ENCODE peak calls at places on chromosomes 4 and X, in ten cellular contexts. One of them, this sample, is unnamed.
A peak's percentile ranks its signal among the peaks of the same experiment; 100 is the strongest.

GRCh38 chr4:102783006-102783405 is 22.2 kb upstream of the MANBA start:
- DNase-seq in upper lobe of left lung: no peak
- DNase-seq in GM12892: no peak
- DNase-seq in prostate gland: no peak
- DNase-seq in stomach: no peak
- DNase-seq in H1: no peak
- DNase-seq in GM12891: no peak
- DNase-seq in GM12878: no peak
- DNase-seq in esophagus muscularis mucosa: no peak
- DNase-seq in transverse colon: no peak
- DNase-seq in this sample: no peak

GRCh38 chr4:17884063-17884462 is 73.3 kb downstream of the NCAPG start:
- DNase-seq in prostate gland: no peak
- DNase-seq in stomach: no peak
- DNase-seq in GM12892: no peak
- DNase-seq in H1: no peak
- DNase-seq in upper lobe of left lung: no peak
- DNase-seq in esophagus muscularis mucosa: no peak
- DNase-seq in GM12891: no peak
- DNase-seq in GM12878: no peak
- DNase-seq in transverse colon: no peak
- DNase-seq in this sample: no peak

GRCh38 chrX:84336646-84337045 is 148.6 kb upstream of the RPS6KA6 start:
- DNase-seq in upper lobe of left lung: no peak
- DNase-seq in GM12878: no peak
- DNase-seq in transverse colon: no peak
- DNase-seq in prostate gland: no peak
- DNase-seq in GM12891: no peak
- DNase-seq in esophagus muscularis mucosa: no peak
- DNase-seq in stomach: no peak
- DNase-seq in GM12892: no peak
- DNase-seq in H1: no peak
- DNase-seq in this sample: no peak

GRCh38 chrX:17020828-17021821 is 74.7 kb downstream of the REPS2 start:
- DNase-seq in prostate gland: no peak
- DNase-seq in GM12878: peak; percentile 9
- DNase-seq in GM12892: no peak
- DNase-seq in upper lobe of left lung: peak; percentile 19
- DNase-seq in GM12891: no peak
- DNase-seq in stomach: no peak
- DNase-seq in esophagus muscularis mucosa: no peak
- DNase-seq in transverse colon: no peak
- DNase-seq in H1: no peak
- DNase-seq in this sample: no peak

GRCh38 chr4:173227753-173228152 is 59.1 kb downstream of the GALNT7 start:
- DNase-seq in upper lobe of left lung: no peak
- DNase-seq in GM12891: no peak
- DNase-seq in GM12892: no peak
- DNase-seq in prostate gland: no peak
- DNase-seq in H1: no peak
- DNase-seq in GM12878: no peak
- DNase-seq in transverse colon: no peak
- DNase-seq in stomach: no peak
- DNase-seq in esophagus muscularis mucosa: no peak
- DNase-seq in this sample: no peak

GRCh38 chr4:74314944-74315343 is 6.7 kb downstream of the EPGN start:
- DNase-seq in stomach: no peak
- DNase-seq in GM12891: no peak
- DNase-seq in transverse colon: no peak
- DNase-seq in GM12892: no peak
- DNase-seq in GM12878: no peak
- DNase-seq in esophagus muscularis mucosa: no peak
- DNase-seq in upper lobe of left lung: no peak
- DNase-seq in prostate gland: no peak
- DNase-seq in H1: no peak
- DNase-seq in this sample: no peak

GRCh38 chr4:82561745-82562552 is at the start of gene TMEM150C:
- DNase-seq in GM12892: peak; percentile 19
- DNase-seq in GM12891: peak; percentile 21
- DNase-seq in GM12878: no peak
- DNase-seq in stomach: no peak
- DNase-seq in transverse colon: peak; percentile 22
- DNase-seq in prostate gland: peak; percentile 9
- DNase-seq in upper lobe of left lung: peak; percentile 87
- DNase-seq in esophagus muscularis mucosa: peak; percentile 92
- DNase-seq in H1: no peak
- DNase-seq in this sample: no peak

GRCh38 chr4:163193717-163194116 is 27.0 kb upstream of the NAF1 start:
- DNase-seq in GM12878: no peak
- DNase-seq in GM12891: no peak
- DNase-seq in stomach: no peak
- DNase-seq in prostate gland: no peak
- DNase-seq in H1: no peak
- DNase-seq in upper lobe of left lung: no peak
- DNase-seq in esophagus muscularis mucosa: no peak
- DNase-seq in transverse colon: no peak
- DNase-seq in GM12892: no peak
- DNase-seq in this sample: no peak

GRCh38 chr4:74661427-74662171 is 132.7 kb downstream of the BTC start:
- DNase-seq in GM12878: no peak
- DNase-seq in GM12891: no peak
- DNase-seq in stomach: no peak
- DNase-seq in esophagus muscularis mucosa: no peak
- DNase-seq in transverse colon: no peak
- DNase-seq in upper lobe of left lung: no peak
- DNase-seq in GM12892: no peak
- DNase-seq in H1: no peak
- DNase-seq in prostate gland: no peak
- DNase-seq in this sample: no peak

GRCh38 chrX:151759041-151759440 is 24.5 kb downstream of the CNGA2 start:
- DNase-seq in transverse colon: no peak
- DNase-seq in H1: no peak
- DNase-seq in upper lobe of left lung: no peak
- DNase-seq in prostate gland: no peak
- DNase-seq in GM12891: no peak
- DNase-seq in GM12892: no peak
- DNase-seq in esophagus muscularis mucosa: no peak
- DNase-seq in GM12878: no peak
- DNase-seq in stomach: no peak
- DNase-seq in this sample: no peak

GRCh38 chrX:71532078-71532752 is 689 bp upstream of the OGT start:
- DNase-seq in upper lobe of left lung: no peak
- DNase-seq in GM12892: no peak
- DNase-seq in GM12878: no peak
- DNase-seq in GM12891: no peak
- DNase-seq in prostate gland: no peak
- DNase-seq in esophagus muscularis mucosa: no peak
- DNase-seq in transverse colon: peak; percentile 41
- DNase-seq in stomach: no peak
- DNase-seq in H1: no peak
- DNase-seq in this sample: no peak
- TF ChIP-seq POLR2A in upper lobe of left lung: no peak
- TF ChIP-seq POLR2A in GM12892: no peak
- TF ChIP-seq POLR2A in GM12878: no peak
- TF ChIP-seq POLR2A in GM12891: no peak
- TF ChIP-seq POLR2A in prostate gland: no peak
- TF ChIP-seq POLR2A in esophagus muscularis mucosa: no peak
- TF ChIP-seq POLR2A in transverse colon: no peak
- TF ChIP-seq POLR2A in stomach: no peak
- TF ChIP-seq POLR2A in H1: no peak
- TF ChIP-seq POLR2A in this sample: no peak

DNA sequence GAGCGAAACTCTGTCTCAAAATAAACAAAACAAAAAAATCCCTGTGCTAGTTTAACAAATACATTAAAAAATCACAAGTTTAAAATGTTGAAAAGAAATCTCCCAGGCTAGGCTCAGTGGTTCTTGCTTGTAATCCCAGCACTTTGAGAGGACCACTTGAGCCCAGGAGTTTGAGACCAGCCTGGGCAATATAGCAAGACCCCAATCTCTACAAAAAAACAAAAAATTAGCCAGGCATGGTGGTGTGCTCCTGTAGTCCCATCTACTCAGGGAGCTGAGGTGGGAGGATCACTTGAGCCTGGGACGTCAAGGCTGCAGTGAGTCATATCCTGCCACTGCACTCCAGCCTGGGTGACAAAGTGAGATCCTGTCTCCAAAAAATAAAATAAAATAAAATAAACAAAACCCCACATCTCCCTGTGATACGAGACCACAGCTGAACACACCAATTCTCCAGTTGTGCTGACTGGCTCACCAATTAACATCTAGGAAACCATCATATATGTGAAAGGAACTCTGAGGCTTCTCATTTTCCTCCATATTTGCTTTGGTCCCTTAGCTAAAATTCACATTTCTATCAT is 7.3 kb downstream of the RPS4X start:
- DNase-seq in GM12892: no peak
- DNase-seq in H1: no peak
- DNase-seq in stomach: no peak
- DNase-seq in esophagus muscularis mucosa: no peak
- DNase-seq in upper lobe of left lung: no peak
- DNase-seq in GM12878: no peak
- DNase-seq in transverse colon: no peak
- DNase-seq in prostate gland: no peak
- DNase-seq in GM12891: no peak
- DNase-seq in this sample: no peak
- TF ChIP-seq POLR2AphosphoS5 in GM12892: no peak
- TF ChIP-seq POLR2AphosphoS5 in H1: no peak
- TF ChIP-seq POLR2AphosphoS5 in stomach: no peak
- TF ChIP-seq POLR2AphosphoS5 in esophagus muscularis mucosa: no peak
- TF ChIP-seq POLR2AphosphoS5 in upper lobe of left lung: no peak
- TF ChIP-seq POLR2AphosphoS5 in GM12878: no peak
- TF ChIP-seq POLR2AphosphoS5 in transverse colon: no peak
- TF ChIP-seq POLR2AphosphoS5 in prostate gland: no peak
- TF ChIP-seq POLR2AphosphoS5 in GM12891: no peak
- TF ChIP-seq POLR2AphosphoS5 in this sample: no peak

DNA sequence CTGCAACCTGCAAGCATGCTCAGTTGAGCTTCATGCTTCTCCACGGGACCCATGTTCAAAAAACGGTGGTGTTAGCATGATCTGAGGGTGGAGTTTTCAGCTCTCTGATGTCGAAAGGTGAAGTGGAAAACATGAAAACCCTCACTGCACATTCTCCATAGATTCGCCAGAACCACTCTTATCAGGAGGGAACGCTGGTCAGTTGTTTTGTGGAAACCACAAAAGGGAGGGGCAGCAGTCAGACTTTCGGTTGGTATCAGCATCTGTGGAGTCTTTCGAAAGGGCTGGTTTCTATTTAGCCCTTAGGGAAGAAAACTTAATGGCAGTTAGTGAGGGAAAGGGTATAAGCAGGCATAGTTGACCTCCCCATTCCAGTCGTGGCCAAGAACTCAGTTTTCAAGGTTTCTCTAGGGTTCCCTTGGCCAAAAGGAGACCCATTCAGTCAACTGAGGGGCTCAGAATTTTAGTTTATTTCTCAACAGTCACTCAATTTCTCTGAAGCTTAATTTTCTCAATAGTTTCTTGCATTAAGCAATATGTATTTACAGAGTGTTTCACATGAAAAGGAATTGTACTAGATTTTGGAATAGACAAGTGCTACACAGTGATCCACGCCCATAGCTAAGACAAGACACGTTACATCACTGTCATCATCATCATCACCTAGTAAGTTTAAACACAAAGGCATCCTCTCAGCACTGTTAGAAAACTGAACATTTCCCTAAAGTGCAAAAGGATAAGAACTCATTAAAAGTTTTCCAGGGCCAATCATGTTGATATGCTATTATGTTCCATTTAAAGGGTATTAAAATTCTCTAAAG is 12.4 kb downstream of the PPA2 start:
- DNase-seq in upper lobe of left lung: no peak
- DNase-seq in prostate gland: no peak
- DNase-seq in GM12892: no peak
- DNase-seq in GM12878: no peak
- DNase-seq in esophagus muscularis mucosa: no peak
- DNase-seq in transverse colon: no peak
- DNase-seq in GM12891: no peak
- DNase-seq in stomach: peak; percentile 42
- DNase-seq in H1: no peak
- DNase-seq in this sample: no peak
- TF ChIP-seq POLR2A in upper lobe of left lung: no peak
- TF ChIP-seq POLR2A in prostate gland: no peak
- TF ChIP-seq POLR2A in GM12892: no peak
- TF ChIP-seq POLR2A in GM12878: no peak
- TF ChIP-seq POLR2A in esophagus muscularis mucosa: no peak
- TF ChIP-seq POLR2A in transverse colon: no peak
- TF ChIP-seq POLR2A in GM12891: no peak
- TF ChIP-seq POLR2A in stomach: no peak
- TF ChIP-seq POLR2A in H1: no peak
- TF ChIP-seq POLR2A in this sample: no peak

GRCh38 chr4:185589067-185589844 is 53.9 kb upstream of the PDLIM3 start:
- DNase-seq in stomach: no peak
- DNase-seq in GM12892: no peak
- DNase-seq in transverse colon: no peak
- DNase-seq in H1: no peak
- DNase-seq in GM12878: no peak
- DNase-seq in GM12891: no peak
- DNase-seq in prostate gland: no peak
- DNase-seq in upper lobe of left lung: no peak
- DNase-seq in esophagus muscularis mucosa: no peak
- DNase-seq in this sample: no peak
- TF ChIP-seq POLR2AphosphoS5 in stomach: no peak
- TF ChIP-seq POLR2AphosphoS5 in GM12892: no peak
- TF ChIP-seq POLR2AphosphoS5 in transverse colon: no peak
- TF ChIP-seq POLR2AphosphoS5 in H1: no peak
- TF ChIP-seq POLR2AphosphoS5 in GM12878: no peak
- TF ChIP-seq POLR2AphosphoS5 in GM12891: no peak
- TF ChIP-seq POLR2AphosphoS5 in prostate gland: no peak
- TF ChIP-seq POLR2AphosphoS5 in upper lobe of left lung: no peak
- TF ChIP-seq POLR2AphosphoS5 in esophagus muscularis mucosa: peak; percentile 64
- TF ChIP-seq POLR2AphosphoS5 in this sample: no peak

This sample was measured in vagina.